ENCODE peak calls at places on chromosome 19, in five cellular contexts. O is activated B cell treated with CpG ODN at 0.5 μM for 24 hours, V is IMR-90, S is Calu3, W is B cell. Z is an unnamed sample.

GRCh38 chr19:32041681-32042292 is 303.6 kb upstream of the ZNF507 start:
- DNase-seq in O (no peak), V (peak), S (no peak), W (no peak), Z (no peak)

GRCh38 chr19:38250821-38251563 is 5.2 kb downstream of the PPP1R14A start:
- DNase-seq in O (no peak), V (no peak), S (no peak), W (no peak), Z (no peak)

GRCh38 chr19:38442736-38443135 is 9.2 kb downstream of the RYR1 start:
- DNase-seq in O (no peak), V (no peak), S (no peak), W (no peak), Z (no peak)

GRCh38 chr19:20478936-20479335 is 86.6 kb downstream of the ZNF737 start:
- DNase-seq in O (no peak), V (no peak), S (no peak), W (no peak), Z (no peak)

GRCh38 chr19:34428549-34429285 is 536 bp downstream of the UBA2 start:
- DNase-seq in O (no peak), V (peak), S (peak), W (no peak), Z (no peak)

GRCh38 chr19:9608912-9609311 is 12.1 kb downstream of the ZNF561 start:
- DNase-seq in O (no peak), V (no peak), S (no peak), W (no peak), Z (no peak)

GRCh38 chr19:19581391-19581790 is 37.1 kb downstream of the PBX4 start:
- DNase-seq in O (no peak), V (no peak), S (no peak), W (no peak), Z (no peak)

GRCh38 chr19:17332677-17333581 is 1.7 kb downstream of the ANO8 start:
- DNase-seq in O (no peak), V (peak), S (no peak), W (no peak), Z (no peak)

GRCh38 chr19:30339624-30340525 is 32.3 kb upstream of the ZNF536 start:
- DNase-seq in O (no peak), V (no peak), S (no peak), W (no peak), Z (no peak)

GRCh38 chr19:38944981-38945506 is 14.3 kb downstream of the MRPS12 start:
- DNase-seq in O (no peak), V (no peak), S (no peak), W (no peak), Z (no peak)

GRCh38 chr19:40542197-40542859 is 34.3 kb upstream of the SHKBP1 start:
- DNase-seq in O (no peak), V (peak), S (no peak), W (no peak), Z (no peak)

GRCh38 chr19:44452367-44452766 is 4.1 kb upstream of the ZNF229 start:
- DNase-seq in O (no peak), V (no peak), S (no peak), W (no peak), Z (no peak)

GRCh38 chr19:43581467-43581866 is 5.9 kb downstream of the PINLYP start:
- DNase-seq in O (no peak), V (no peak), S (no peak), W (no peak), Z (no peak)

GRCh38 chr19:13149628-13150186 is 468 bp downstream of the STX10 start:
- DNase-seq in O (no peak), V (no peak), S (no peak), W (no peak), Z (peak)

GRCh38 chr19:35973487-35973886 is 21.5 kb upstream of the SDHAF1 start:
- DNase-seq in O (no peak), V (no peak), S (no peak), W (no peak), Z (no peak)

GRCh38 chr19:33040994-33041827 is 23.5 kb downstream of the RHPN2 start:
- DNase-seq in O (no peak), V (no peak), S (peak), W (no peak), Z (no peak)

GRCh38 chr19:355134-355533 is 10.5 kb upstream of the MIER2 start:
- DNase-seq in O (no peak), V (no peak), S (no peak), W (no peak), Z (no peak)

GRCh38 chr19:8304841-8305621 is 3.1 kb downstream of the CD320 start:
- DNase-seq in O (peak), V (no peak), S (no peak), W (no peak), Z (peak)

GRCh38 chr19:30361107-30361447 is 11.1 kb upstream of the ZNF536 start:
- DNase-seq in O (no peak), V (no peak), S (no peak), W (no peak), Z (no peak)

GRCh38 chr19:15810335-15810734 is 5.1 kb downstream of the OR10H1 start:
- DNase-seq in O (no peak), V (no peak), S (no peak), W (no peak), Z (no peak)

GRCh38 chr19:34345934-34346333 is 19.1 kb upstream of the GPI start:
- DNase-seq in O (peak), V (peak), S (peak), W (peak), Z (peak)

GRCh38 chr19:15534957-15535864 is 26.9 kb downstream of the CYP4F22 start:
- DNase-seq in O (no peak), V (no peak), S (no peak), W (no peak), Z (no peak)

GRCh38 chr19:20247016-20247683 is 80.1 kb downstream of the ZNF486 start:
- DNase-seq in O (no peak), V (no peak), S (no peak), W (peak), Z (no peak)

GRCh38 chr19:18062043-18062442 is 24.7 kb downstream of the IL12RB1 start:
- DNase-seq in O (no peak), V (no peak), S (no peak), W (no peak), Z (no peak)

GRCh38 chr19:7607874-7608560 is 12.4 kb downstream of the CAMSAP3 start:
- DNase-seq in O (no peak), V (no peak), S (no peak), W (no peak), Z (no peak)

GRCh38 chr19:14381689-14382474 is 638 bp downstream of the ADGRE5 start:
- DNase-seq in O (no peak), V (peak), S (peak), W (peak), Z (peak)

GRCh38 chr19:23065306-23065705 is 51.5 kb upstream of the ZNF730 start:
- DNase-seq in O (no peak), V (no peak), S (no peak), W (no peak), Z (no peak)

GRCh38 chr19:42069619-42070293 is at the start of gene GRIK5:
- DNase-seq in O (no peak), V (no peak), S (no peak), W (peak), Z (no peak)

GRCh38 chr19:7872306-7873204 is 1.6 kb downstream of the PRR36 start:
- DNase-seq in O (no peak), V (no peak), S (no peak), W (no peak), Z (no peak)

GRCh38 chr19:6087074-6087506 is 23.2 kb downstream of the RFX2 start:
- DNase-seq in O (no peak), V (no peak), S (no peak), W (peak), Z (no peak)

GRCh38 chr19:42469311-42470239 is 26.8 kb upstream of the CXCL17 start:
- DNase-seq in O (no peak), V (no peak), S (no peak), W (no peak), Z (no peak)

GRCh38 chr19:42076375-42076944 is 494 bp downstream of the ZNF574 start:
- DNase-seq in O (peak), V (no peak), S (no peak), W (no peak), Z (no peak)

GRCh38 chr19:15298847-15299567 is 33.3 kb downstream of the BRD4 start:
- DNase-seq in O (no peak), V (no peak), S (no peak), W (no peak), Z (no peak)

GRCh38 chr19:39193785-39194184 is 3.0 kb upstream of the NCCRP1 start:
- DNase-seq in O (no peak), V (no peak), S (no peak), W (no peak), Z (no peak)

GRCh38 chr19:33434886-33435705 is 61.6 kb downstream of the CEBPG start:
- DNase-seq in O (no peak), V (peak), S (peak), W (no peak), Z (no peak)

GRCh38 chr19:4057913-4058695 is 8.6 kb downstream of the ZBTB7A start:
- DNase-seq in O (no peak), V (peak), S (peak), W (no peak), Z (peak)
- TF ChIP-seq CTCF in O (no peak), V (peak), S (no peak), W (no peak), Z (no peak)

GRCh38 chr19:1855040-1855827 is 7.0 kb upstream of the REXO1 start:
- DNase-seq in O (peak), V (peak), S (peak), W (peak), Z (peak)
- TF ChIP-seq CTCF in O (no peak), V (no peak), S (no peak), W (no peak), Z (no peak)

GRCh38 chr19:11451942-11452813 is 16.7 kb downstream of the PRKCSH start:
- DNase-seq in O (no peak), V (no peak), S (no peak), W (no peak), Z (no peak)
- TF ChIP-seq CTCF in O (no peak), V (peak), S (no peak), W (no peak), Z (no peak)

DNA sequence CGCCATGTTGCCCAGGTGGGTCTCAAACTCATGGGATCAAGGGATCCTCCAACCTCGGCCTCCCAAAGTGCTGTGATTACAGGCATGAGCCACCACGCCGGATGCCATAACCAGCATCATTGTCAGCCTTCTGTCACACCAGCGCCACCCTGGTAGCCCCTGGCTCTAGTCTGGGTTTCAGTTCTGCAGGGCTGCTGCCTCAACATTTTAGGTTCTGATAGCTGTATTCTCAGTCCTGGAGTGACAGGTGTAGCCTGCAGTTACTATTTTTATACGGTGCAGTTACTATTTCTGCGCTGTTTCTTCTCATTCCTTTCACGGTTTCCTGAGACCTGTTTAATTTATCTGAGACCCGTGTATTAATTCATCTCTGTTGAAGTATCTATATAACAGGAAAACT is 57.1 kb downstream of the TRPM4 start:
- DNase-seq in O (no peak), V (no peak), S (no peak), W (no peak), Z (no peak)
- TF ChIP-seq CTCF in O (no peak), V (no peak), S (no peak), W (no peak), Z (no peak)

GRCh38 chr19:54430306-54431254 is 15.3 kb downstream of the TTYH1 start:
- DNase-seq in O (peak), V (no peak), S (peak), W (peak), Z (no peak)
- TF ChIP-seq CTCF in O (no peak), V (no peak), S (peak), W (peak), Z (no peak)

DNA sequence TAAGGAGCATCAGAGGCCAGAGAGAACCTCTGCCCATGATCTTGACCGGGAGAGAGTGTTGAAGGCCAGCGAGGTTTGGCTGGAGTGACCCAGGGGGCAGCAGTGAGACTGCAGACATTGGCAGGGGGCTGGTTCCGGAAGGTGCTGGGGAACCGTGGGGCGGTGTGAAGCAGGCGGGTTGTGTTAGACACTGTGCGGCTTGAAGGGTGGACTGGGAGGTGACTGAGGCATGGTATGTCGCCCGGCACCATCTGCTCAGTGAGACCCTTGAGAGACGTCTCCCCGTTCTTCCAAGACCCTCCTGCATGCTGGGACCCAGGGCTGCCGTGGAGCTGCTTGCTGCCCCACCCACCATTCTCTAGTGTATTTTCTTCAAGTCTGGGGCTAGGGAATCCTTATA is 24.6 kb downstream of the CARM1 start:
- DNase-seq in O (no peak), V (no peak), S (no peak), W (no peak), Z (no peak)
- TF ChIP-seq CTCF in O (no peak), V (no peak), S (no peak), W (no peak), Z (no peak)

GRCh38 chr19:50708179-50708879 is 11.3 kb downstream of the SHANK1 start:
- DNase-seq in O (no peak), V (peak), S (no peak), W (no peak), Z (no peak)

GRCh38 chr19:50711805-50712204 is 7.8 kb downstream of the SHANK1 start:
- DNase-seq in O (no peak), V (no peak), S (no peak), W (no peak), Z (no peak)

GRCh38 chr19:50711196-50711595 is 8.4 kb downstream of the SHANK1 start:
- DNase-seq in O (no peak), V (no peak), S (no peak), W (no peak), Z (no peak)

GRCh38 chr19:50710612-50711011 is 9.0 kb downstream of the SHANK1 start:
- DNase-seq in O (no peak), V (no peak), S (no peak), W (no peak), Z (no peak)

GRCh38 chr19:50710094-50710493 is 9.5 kb downstream of the SHANK1 start:
- DNase-seq in O (no peak), V (no peak), S (no peak), W (no peak), Z (no peak)
- TF ChIP-seq CTCF in O (no peak), V (peak), S (peak), W (no peak), Z (no peak)

GRCh38 chr19:46408611-46409039 is 4.7 kb downstream of the CCDC8 start:
- DNase-seq in O (no peak), V (peak), S (no peak), W (no peak), Z (no peak)

GRCh38 chr19:46402725-46403124 is 10.6 kb downstream of the CCDC8 start:
- DNase-seq in O (no peak), V (no peak), S (no peak), W (no peak), Z (no peak)

GRCh38 chr19:46407891-46408426 is 5.4 kb downstream of the CCDC8 start:
- DNase-seq in O (no peak), V (no peak), S (no peak), W (no peak), Z (no peak)

GRCh38 chr19:46404884-46405658 is 8.3 kb downstream of the CCDC8 start:
- DNase-seq in O (no peak), V (no peak), S (no peak), W (no peak), Z (no peak)

DNA sequence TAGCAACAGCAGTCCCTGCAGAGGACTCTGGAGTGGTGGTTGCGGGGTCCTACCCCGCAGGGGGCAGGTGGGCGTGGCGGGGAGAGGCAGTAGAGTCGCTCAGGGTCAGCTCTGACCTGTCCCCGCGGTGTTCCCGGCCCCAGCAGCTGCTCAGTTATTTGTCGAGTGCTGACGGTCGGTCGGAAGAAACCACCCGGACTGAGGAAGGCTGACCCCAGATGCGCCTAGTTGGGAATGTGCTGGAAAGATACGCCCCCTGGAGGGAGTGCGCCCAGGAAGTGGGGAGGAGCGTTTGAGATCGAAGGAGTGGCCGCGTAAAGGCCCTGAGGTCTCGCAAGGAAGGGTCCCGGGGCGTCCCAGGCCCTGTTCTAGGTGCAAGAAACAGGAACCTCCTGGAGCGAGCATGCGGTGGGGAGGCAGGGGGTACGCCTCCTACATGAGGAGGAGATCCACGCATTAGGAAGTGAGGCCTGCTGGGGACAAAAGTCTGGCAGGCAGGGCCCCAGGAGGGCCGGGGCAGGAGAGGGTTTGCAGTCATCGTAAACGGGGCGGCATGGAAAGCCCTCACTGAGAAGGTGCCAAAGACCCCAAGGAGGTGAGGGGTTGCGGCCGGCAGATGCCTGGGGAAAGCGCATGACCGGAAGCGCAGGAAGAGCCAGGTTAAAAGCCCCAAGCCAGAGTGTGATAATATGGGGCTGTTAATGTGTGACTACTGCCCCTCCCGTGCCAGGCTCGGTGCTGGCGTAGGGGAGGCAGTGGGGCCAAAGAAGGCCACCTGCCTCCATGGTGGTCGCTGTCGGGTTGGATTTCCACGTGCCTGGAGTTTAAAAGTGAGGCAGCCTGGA is 9.1 kb downstream of the CCDC8 start:
- DNase-seq in O (no peak), V (peak), S (peak), W (no peak), Z (no peak)
- TF ChIP-seq CTCF in O (no peak), V (peak), S (peak), W (no peak), Z (no peak)